ENCODE peak calls at places on chromosomes 5 and 9, in seven cellular contexts. O, D, R, K, Z, J and E are unnamed samples.

GRCh38 chr9:114769664-114770063 is 36.2 kb downstream of the TNFSF15 start:
- DNase-seq in J (no peak), D (no peak), Z (no peak), O (no peak), K (no peak), R (no peak), E (peak; percentile 49)

GRCh38 chr5:129019401-129019908 is 54.2 kb downstream of the SLC27A6 start:
- DNase-seq in J (peak; percentile 7), O (no peak), Z (no peak), D (no peak), R (no peak), K (no peak), E (peak; percentile 17)

GRCh38 chr9:81052846-81053245 is 636.5 kb downstream of the TLE1 start:
- DNase-seq in D (no peak), J (peak; percentile 22), O (no peak), Z (no peak), K (no peak), R (no peak), E (peak; percentile 71)

GRCh38 chr5:125775896-125776295 is 647.3 kb upstream of the GRAMD2B start:
- DNase-seq in Z (peak; percentile 28), O (no peak), R (no peak), J (no peak), K (no peak), D (peak; percentile 71), E (no peak)

GRCh38 chr9:94937214-94937903 is 210.9 kb downstream of the AOPEP start:
- DNase-seq in J (peak; percentile 94), O (no peak), Z (no peak), R (no peak), K (no peak), D (peak; percentile 73), E (peak; percentile 98)

GRCh38 chr5:2173067-2173466 is 290.3 kb upstream of the IRX4 start:
- DNase-seq in R (no peak), D (no peak), Z (no peak), K (no peak), J (no peak), O (no peak), E (no peak)

GRCh38 chr5:159106569-159107282 is 7.0 kb upstream of the EBF1 start:
- DNase-seq in J (peak; percentile 72), R (no peak), O (peak; percentile 80), D (peak; percentile 81), Z (peak; percentile 67), K (peak; percentile 80), E (peak; percentile 52)

GRCh38 chr9:36174271-36174670 is 5.1 kb downstream of the CCIN start:
- DNase-seq in D (no peak), J (no peak), K (no peak), R (no peak), O (no peak), Z (no peak), E (no peak)

GRCh38 chr5:125505062-125505461 is 758.6 kb upstream of the ZNF608 start:
- DNase-seq in K (no peak), Z (no peak), O (no peak), J (no peak), R (no peak), D (no peak), E (no peak)

GRCh38 chr9:129322022-129322621 is 144.1 kb upstream of the IER5L start:
- DNase-seq in R (no peak), Z (no peak), O (peak; percentile 31), D (no peak), J (no peak), K (no peak), E (no peak)

GRCh38 chr5:55021465-55021864 is 2.6 kb upstream of the GZMK start:
- DNase-seq in O (no peak), Z (no peak), K (no peak), J (no peak), R (no peak), D (no peak), E (no peak)

GRCh38 chr9:90099262-90099982 is 494.6 kb downstream of the GADD45G start:
- DNase-seq in Z (no peak), O (no peak), R (no peak), J (peak; percentile 62), K (no peak), D (peak; percentile 47), E (peak; percentile 13)

GRCh38 chr9:138099803-138100598 is 222.4 kb downstream of the CACNA1B start:
- DNase-seq in D (no peak), J (no peak), R (no peak), K (no peak), Z (no peak), O (no peak), E (no peak)

GRCh38 chr5:180719781-180720180 is 20.1 kb downstream of the OR2Y1 start:
- DNase-seq in O (no peak), K (no peak), R (no peak), J (no peak), D (no peak), Z (no peak), E (no peak)

GRCh38 chr5:180717989-180718388 is 21.9 kb downstream of the OR2Y1 start:
- DNase-seq in J (no peak), Z (no peak), D (no peak), R (no peak), K (no peak), O (no peak), E (no peak)

GRCh38 chr5:180718810-180719453 is 20.9 kb downstream of the OR2Y1 start:
- DNase-seq in O (no peak), J (peak; percentile 25), D (peak; percentile 52), Z (peak; percentile 41), K (peak; percentile 24), R (no peak), E (peak; percentile 31)

GRCh38 chr5:180723936-180724335 is 15.9 kb downstream of the OR2Y1 start:
- DNase-seq in D (no peak), O (no peak), Z (no peak), K (no peak), J (no peak), R (no peak), E (no peak)

GRCh38 chr5:180720501-180720900 is 19.4 kb downstream of the OR2Y1 start:
- DNase-seq in J (no peak), O (no peak), R (no peak), K (no peak), D (peak; percentile 25), Z (no peak), E (no peak)
- H2BK5ac ChIP-seq in J (no peak overlapping the region), O (no peak overlapping the region), R (no peak overlapping the region), K (no peak overlapping the region), D (no peak overlapping the region), Z (no peak overlapping the region), E (no peak overlapping the region)

GRCh38 chr5:64977779-64978178 is 209.0 kb downstream of the CWC27 start:
- DNase-seq in K (no peak), O (no peak), J (no peak), R (no peak), D (no peak), Z (no peak), E (peak; percentile 26)

GRCh38 chr5:64971538-64971937 is 202.8 kb downstream of the CWC27 start:
- DNase-seq in D (no peak), O (no peak), R (no peak), K (no peak), Z (no peak), J (no peak), E (peak; percentile 48)

GRCh38 chr5:64972591-64972990 is 203.9 kb downstream of the CWC27 start:
- DNase-seq in O (no peak), K (no peak), R (no peak), J (no peak), D (no peak), Z (no peak), E (peak; percentile 26)

GRCh38 chr5:64973226-64973625 is 204.5 kb downstream of the CWC27 start:
- DNase-seq in O (no peak), D (no peak), J (no peak), R (no peak), Z (no peak), K (no peak), E (no peak)

DNA sequence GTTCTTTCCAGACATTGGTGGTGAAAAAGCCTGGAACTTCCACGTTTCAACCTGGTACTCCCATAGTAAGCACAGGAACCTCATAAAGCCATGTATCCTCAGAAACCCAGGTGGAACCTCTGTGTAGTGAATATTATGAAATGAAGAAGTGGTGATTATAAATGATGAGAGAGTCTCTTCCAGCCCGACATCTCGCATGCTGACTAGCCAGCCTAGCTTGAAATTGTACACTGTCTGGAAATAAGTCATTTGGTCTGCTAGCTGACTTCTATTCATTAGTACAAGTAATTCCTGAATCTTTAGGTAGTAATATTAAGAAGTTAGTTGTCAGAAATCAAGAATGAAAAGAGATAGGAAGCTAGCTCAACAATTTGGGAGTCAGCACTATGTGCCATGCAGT is 203.3 kb downstream of the CWC27 start:
- DNase-seq in O (no peak), R (no peak), K (no peak), J (no peak), D (no peak), Z (no peak), E (no peak)
- H2BK5ac ChIP-seq in O (no peak overlapping the region), R (no peak overlapping the region), K (no peak overlapping the region), J (no peak overlapping the region), D (no peak overlapping the region), Z (peak overlapping the region; percentile 33), E (peak overlapping the region; percentile 55)

GRCh38 chr5:154356958-154357357 is 88.8 kb upstream of the SAP30L start:
- DNase-seq in J (no peak), O (no peak), R (no peak), Z (no peak), K (no peak), D (no peak), E (no peak)

GRCh38 chr5:154358410-154359221 is 87.2 kb upstream of the SAP30L start:
- DNase-seq in O (no peak), K (no peak), Z (no peak), D (no peak), J (peak; percentile 76), R (no peak), E (no peak)

GRCh38 chr5:154355141-154355611 is 90.6 kb upstream of the SAP30L start:
- DNase-seq in D (peak; percentile 88), O (peak; percentile 47), J (no peak), Z (no peak), K (no peak), R (no peak), E (no peak)

GRCh38 chr5:154359222-154359583 is 86.6 kb upstream of the SAP30L start:
- DNase-seq in O (no peak), R (no peak), K (no peak), D (no peak), J (peak; percentile 76), Z (no peak), E (no peak)

DNA sequence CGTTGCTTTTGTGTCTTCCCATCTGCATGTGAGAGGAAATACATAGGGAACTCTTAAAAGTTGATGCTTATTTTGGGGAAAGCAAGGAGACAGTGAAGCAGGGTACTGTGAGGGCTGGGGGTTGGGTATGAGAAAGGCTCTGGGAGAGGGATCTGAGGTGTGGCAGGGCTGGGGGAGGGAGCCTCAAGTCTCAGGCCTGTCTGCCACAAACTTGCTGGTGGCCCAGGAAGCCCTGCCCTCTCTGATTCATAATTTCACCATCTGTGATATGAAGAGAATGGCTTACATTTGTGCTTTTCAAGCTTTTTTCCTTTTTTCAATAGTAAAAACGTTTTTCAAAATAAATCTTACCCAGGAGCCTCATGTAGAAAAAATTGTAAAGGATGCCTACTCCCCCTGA is 89.5 kb upstream of the SAP30L start:
- DNase-seq in D (no peak), K (no peak), O (no peak), J (no peak), Z (peak; percentile 24), R (no peak), E (peak; percentile 51)
- H2BK5ac ChIP-seq in D (no peak overlapping the region), K (no peak overlapping the region), O (no peak overlapping the region), J (no peak overlapping the region), Z (peak overlapping the region; percentile 8), R (no peak overlapping the region), E (peak overlapping the region; percentile 65)

DNA sequence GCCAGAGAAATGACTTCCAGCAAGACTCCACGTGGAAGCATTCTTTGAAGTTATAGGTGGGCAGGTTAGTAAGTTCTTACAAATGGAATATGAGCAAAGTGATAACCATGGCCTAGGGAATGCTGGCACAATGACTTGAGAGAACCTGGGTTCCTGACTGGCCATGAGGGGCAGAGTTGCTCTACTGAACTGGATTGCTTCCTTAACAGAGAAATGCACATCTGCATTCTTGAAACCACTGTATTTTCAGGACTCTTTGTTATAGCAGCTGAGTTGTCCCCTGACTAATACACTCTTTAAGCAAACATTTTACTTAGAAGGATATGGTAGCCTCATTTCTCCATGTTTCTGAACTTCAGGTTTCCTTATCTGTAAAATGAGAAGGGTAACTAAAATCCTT is 108.3 kb upstream of the GNA14 start:
- DNase-seq in D (peak; percentile 13), Z (no peak), O (no peak), J (no peak), R (no peak), K (no peak), E (peak; percentile 17)
- H2BK5ac ChIP-seq in D (no peak overlapping the region), Z (no peak overlapping the region), O (no peak overlapping the region), J (no peak overlapping the region), R (no peak overlapping the region), K (no peak overlapping the region), E (no peak overlapping the region)